ENCODE peak calls at places on chromosomes 13 and 19, in eight cellular contexts. P is transverse colon, N is HCT116, D is right lobe of liver, C is sigmoid colon, Q is tibial nerve, E is adrenal gland, V is spleen. R is an unnamed sample. For H3K4me1, the result is how much of the 10 kb centered on the place peaks cover.

GRCh38 chr19:44142014-44142523 is 715 bp downstream of the ZNF234 start:
- DNase-seq in P (no peak), N (no peak), D (peak), C (no peak), Q (no peak), E (peak), V (no peak), R (no peak)

GRCh38 chr19:4036576-4037300 is 29.2 kb downstream of the PIAS4 start:
- DNase-seq in P (no peak), N (no peak), D (no peak), C (no peak), Q (no peak), E (no peak), V (no peak), R (no peak)

GRCh38 chr13:102815788-102816187 is 16.9 kb downstream of the BIVM start:
- DNase-seq in P (no peak), N (no peak), D (no peak), C (no peak), Q (no peak), E (no peak), V (no peak), R (no peak)

GRCh38 chr19:38039966-38040365 is 133.0 kb downstream of the SIPA1L3 start:
- DNase-seq in P (no peak), N (no peak), D (no peak), C (no peak), Q (no peak), E (no peak), V (no peak), R (no peak)

GRCh38 chr19:18506101-18506534 is 15.8 kb downstream of the ELL start:
- DNase-seq in P (no peak), N (no peak), D (no peak), C (no peak), Q (no peak), E (no peak), V (peak), R (no peak)

GRCh38 chr13:27403727-27404385 is 20.6 kb upstream of the GTF3A start:
- DNase-seq in P (peak), N (no peak), D (peak), C (no peak), Q (no peak), E (no peak), V (no peak), R (no peak)

GRCh38 chr19:4390017-4390861 is 10.1 kb downstream of the SH3GL1 start:
- DNase-seq in P (peak), N (no peak), D (peak), C (no peak), Q (no peak), E (peak), V (peak), R (no peak)

GRCh38 chr13:25335856-25336255 is 34.4 kb downstream of the NUP58 start:
- DNase-seq in P (no peak), N (no peak), D (no peak), C (no peak), Q (no peak), E (no peak), V (no peak), R (no peak)

GRCh38 chr13:32443111-32443510 is 15.2 kb upstream of the N4BP2L1 start:
- DNase-seq in P (peak), N (peak), D (no peak), C (no peak), Q (no peak), E (no peak), V (no peak), R (no peak)

GRCh38 chr19:15194938-15195337 is 5.9 kb downstream of the NOTCH3 start:
- DNase-seq in P (no peak), N (no peak), D (no peak), C (no peak), Q (no peak), E (no peak), V (no peak), R (no peak)

GRCh38 chr13:54744747-54745146 is 1716.1 kb downstream of the OLFM4 start:
- DNase-seq in P (no peak), N (no peak), D (no peak), C (no peak), Q (no peak), E (no peak), V (no peak), R (no peak)

GRCh38 chr13:112968380-112968909 is 569 bp upstream of the MCF2L start:
- DNase-seq in P (peak), N (no peak), D (peak), C (peak), Q (no peak), E (no peak), V (peak), R (no peak)

GRCh38 chr13:31749929-31750328 is 10.6 kb downstream of the RXFP2 start:
- DNase-seq in P (no peak), N (no peak), D (no peak), C (no peak), Q (no peak), E (no peak), V (no peak), R (no peak)

GRCh38 chr13:112931028-112931934 is 37.7 kb upstream of the MCF2L start:
- DNase-seq in P (peak), N (peak), D (no peak), C (peak), Q (no peak), E (no peak), V (no peak), R (no peak)

GRCh38 chr13:102680842-102681725 is 13.8 kb downstream of the METTL21C start:
- DNase-seq in P (no peak), N (no peak), D (no peak), C (no peak), Q (no peak), E (no peak), V (no peak), R (no peak)

GRCh38 chr13:76293346-76293745 is 592.9 kb downstream of the KCTD12 start:
- DNase-seq in P (no peak), N (no peak), D (no peak), C (no peak), Q (no peak), E (no peak), V (no peak), R (no peak)

GRCh38 chr19:48400018-48400742 is 6.7 kb downstream of the GRIN2D start:
- DNase-seq in P (peak), N (peak), D (no peak), C (peak), Q (peak), E (no peak), V (no peak), R (no peak)
- TF ChIP-seq POLR2A in P (no peak), N (no peak), D (no peak), C (no peak), Q (no peak), E (no peak), V (no peak), R (no peak)

DNA sequence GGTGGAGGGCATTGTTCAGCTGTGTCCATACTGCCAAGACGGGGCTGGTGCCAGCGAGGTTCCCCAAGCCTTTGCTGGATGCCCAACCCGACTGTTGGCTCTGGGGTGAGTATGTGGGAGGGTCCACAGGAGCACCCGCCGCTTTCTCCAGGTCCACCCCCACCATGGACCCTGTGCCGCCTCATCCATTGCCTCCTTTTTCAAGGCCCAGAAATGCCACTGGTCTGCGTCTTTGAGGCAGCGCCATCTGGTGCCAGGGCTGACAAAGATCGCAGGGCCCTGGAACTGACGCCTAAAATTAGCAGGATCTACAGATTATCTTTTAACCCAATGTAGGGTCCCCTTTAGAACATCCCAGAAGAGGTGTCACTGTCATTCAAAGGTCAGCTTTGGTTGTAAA is 34.6 kb downstream of the NFIX start:
- DNase-seq in P (peak), N (no peak), D (no peak), C (peak), Q (no peak), E (no peak), V (no peak), R (no peak)
- H3K4me1 ChIP-seq in P (half or more), N (under half), D (under half), C (half or more), Q (half or more), E (under half), V (under half), R (under half)

DNA sequence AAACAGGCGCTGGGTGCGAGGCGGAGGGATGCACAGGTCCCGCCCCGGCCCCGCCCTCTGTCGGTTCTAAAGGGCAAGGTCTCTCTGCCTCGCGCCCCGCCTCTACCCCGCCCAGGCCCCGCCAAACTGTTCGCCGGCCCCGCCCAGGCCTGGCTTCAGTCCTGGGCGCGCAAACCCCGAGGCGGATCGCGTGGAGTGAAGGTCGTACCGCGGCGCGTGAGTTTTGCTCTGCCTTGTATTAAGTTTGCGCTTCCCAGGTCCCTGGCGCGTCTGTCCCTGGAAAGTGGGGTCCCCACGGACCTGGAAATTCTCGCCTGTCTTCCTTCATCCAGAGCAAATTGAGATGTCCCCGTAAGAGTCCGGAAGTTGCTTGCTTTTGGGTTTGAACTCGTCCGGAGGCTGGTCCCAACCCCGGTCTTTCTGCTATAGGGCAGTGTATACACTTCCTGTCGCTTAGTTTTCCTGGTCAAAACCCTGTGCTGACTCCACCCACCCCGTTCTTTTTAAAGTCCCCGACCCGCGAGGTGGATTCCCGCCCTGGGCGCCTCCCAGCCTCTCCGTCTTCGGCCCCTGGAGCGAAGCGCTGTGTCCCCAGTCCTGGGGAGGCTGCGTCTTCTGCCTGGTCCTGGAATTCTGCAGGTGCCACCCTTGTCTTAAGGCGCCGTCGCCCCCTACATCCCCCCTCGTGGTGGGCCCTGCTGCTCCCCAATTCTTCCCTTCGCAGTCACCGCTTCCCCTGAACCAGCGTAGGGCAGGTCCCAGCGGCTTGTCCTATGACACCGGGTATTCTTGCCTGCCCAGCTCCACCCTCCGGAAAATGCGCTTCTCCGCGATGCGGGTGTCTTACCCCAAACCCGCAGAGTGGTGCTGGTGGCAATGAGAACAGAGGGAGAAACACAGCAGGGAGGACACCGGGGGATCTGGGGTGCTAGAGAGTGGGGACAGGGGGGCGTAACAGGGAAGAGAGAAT is 8.6 kb downstream of the ZNF808 start:
- DNase-seq in P (peak), N (no peak), D (peak), C (peak), Q (peak), E (peak), V (peak), R (peak)
- TF ChIP-seq POLR2A in P (peak), N (no peak), D (no peak), C (no peak), Q (peak), E (peak), V (no peak), R (peak)

GRCh38 chr19:6890938-6891337 is 3.6 kb downstream of the ADGRE1 start:
- DNase-seq in P (no peak), N (no peak), D (no peak), C (no peak), Q (no peak), E (no peak), V (no peak), R (no peak)
- H3K4me1 ChIP-seq in P (under half), N (under half), D (under half), C (under half), Q (under half), E (under half), V (under half), R (under half)

GRCh38 chr19:34999498-35000337 is at the start of gene GRAMD1A:
- DNase-seq in P (peak), N (peak), D (peak), C (peak), Q (peak), E (peak), V (peak), R (peak)
- TF ChIP-seq POLR2A in P (peak), N (peak), D (peak), C (peak), Q (peak), E (peak), V (no peak), R (peak)

GRCh38 chr13:98448642-98448928 is 128.3 kb downstream of the STK24 start:
- DNase-seq in P (no peak), N (no peak), D (no peak), C (no peak), Q (no peak), E (no peak), V (no peak), R (no peak)

GRCh38 chr13:98446234-98446621 is 130.7 kb downstream of the STK24 start:
- DNase-seq in P (no peak), N (no peak), D (no peak), C (no peak), Q (no peak), E (no peak), V (no peak), R (no peak)

GRCh38 chr13:98445340-98446233 is 131.3 kb downstream of the STK24 start:
- DNase-seq in P (peak), N (peak), D (peak), C (peak), Q (peak), E (peak), V (peak), R (peak)

GRCh38 chr13:98447881-98448641 is 128.8 kb downstream of the STK24 start:
- DNase-seq in P (no peak), N (peak), D (no peak), C (no peak), Q (no peak), E (no peak), V (no peak), R (peak)

GRCh38 chr13:98447130-98447529 is 129.8 kb downstream of the STK24 start:
- DNase-seq in P (no peak), N (no peak), D (no peak), C (no peak), Q (no peak), E (no peak), V (no peak), R (no peak)
- H3K4me1 ChIP-seq in P (under half), N (under half), D (under half), C (under half), Q (under half), E (under half), V (under half), R (under half)

GRCh38 chr19:10114651-10115391 is 3.3 kb downstream of the P2RY11 start:
- DNase-seq in P (no peak), N (no peak), D (no peak), C (no peak), Q (no peak), E (no peak), V (peak), R (no peak)
- TF ChIP-seq POLR2A in P (no peak), N (peak), D (peak), C (no peak), Q (no peak), E (no peak), V (no peak), R (no peak)

GRCh38 chr19:14115761-14116160 is 1.8 kb downstream of the PRKACA start:
- DNase-seq in P (no peak), N (no peak), D (no peak), C (no peak), Q (no peak), E (no peak), V (no peak), R (no peak)

GRCh38 chr19:14116525-14116917 is 1.0 kb downstream of the PRKACA start:
- DNase-seq in P (no peak), N (no peak), D (no peak), C (no peak), Q (no peak), E (no peak), V (no peak), R (no peak)

GRCh38 chr19:14116918-14117578 is 514 bp downstream of the PRKACA start:
- DNase-seq in P (no peak), N (no peak), D (peak), C (peak), Q (no peak), E (peak), V (peak), R (peak)

GRCh38 chr19:14118165-14119051 is 846 bp upstream of the PRKACA start:
- DNase-seq in P (peak), N (no peak), D (peak), C (peak), Q (peak), E (peak), V (peak), R (peak)

GRCh38 chr19:14117668-14118164 is at the start of gene PRKACA:
- DNase-seq in P (peak), N (peak), D (peak), C (peak), Q (peak), E (peak), V (peak), R (peak)
- H3K4me1 ChIP-seq in P (under half), N (under half), D (under half), C (half or more), Q (half or more), E (half or more), V (half or more), R (under half)

GRCh38 chr19:53540091-53540490 is 2.1 kb downstream of the ZNF331 start:
- DNase-seq in P (no peak), N (no peak), D (no peak), C (no peak), Q (no peak), E (no peak), V (no peak), R (no peak)
- TF ChIP-seq POLR2A in P (no peak), N (no peak), D (no peak), C (no peak), Q (no peak), E (no peak), V (no peak), R (no peak)

R was measured in uterus.